ENCODE peak calls at places on chromosomes 11 and 22, in six cellular contexts. L is CD4-positive, alpha-beta memory T cell; D is lower lobe of right lung; A is SJSA1; K is GM23248; B is HL-60. C is an unnamed sample.
A peak's percentile ranks its signal among the peaks of the same experiment; 100 is the strongest.

GRCh38 chr22:36331306-36331911 is 56.4 kb downstream of the MYH9 start:
- DNase-seq in D (peak; percentile 89), A (peak; percentile 92), K (peak; percentile 94), B (peak; percentile 95), L (peak; percentile 69), C (peak; percentile 90)

GRCh38 chr11:78000193-78000592 is 5.7 kb upstream of the INTS4 start:
- DNase-seq in L (peak; percentile 43), A (peak; percentile 28), K (peak; percentile 76), D (no peak), B (peak; percentile 21), C (peak; percentile 30)

GRCh38 chr22:45878051-45878764 is 98.8 kb downstream of the WNT7B start:
- DNase-seq in D (peak; percentile 38), K (no peak), L (no peak), B (no peak), A (no peak), C (no peak)

GRCh38 chr11:120958185-120958584 is 65.7 kb upstream of the TBCEL start:
- DNase-seq in D (no peak), L (no peak), B (no peak), K (no peak), A (no peak), C (no peak)

GRCh38 chr11:1263036-1263435 is 40.2 kb downstream of the MUC5B start:
- DNase-seq in B (no peak), K (no peak), A (no peak), L (no peak), D (peak; percentile 47), C (no peak)

GRCh38 chr11:103047837-103048236 is 44.1 kb downstream of the DCUN1D5 start:
- DNase-seq in L (no peak), D (no peak), K (peak; percentile 25), B (no peak), A (no peak), C (no peak)

GRCh38 chr11:34637303-34637702 is 16.4 kb downstream of the EHF start:
- DNase-seq in A (no peak), L (no peak), D (no peak), B (no peak), K (no peak), C (no peak)

GRCh38 chr11:61855939-61856730 is 28.0 kb downstream of the FADS2 start:
- DNase-seq in D (no peak), K (no peak), B (no peak), A (no peak), L (no peak), C (no peak)

GRCh38 chr11:94706211-94706610 is 61.9 kb upstream of the AMOTL1 start:
- DNase-seq in B (no peak), K (peak; percentile 88), L (no peak), A (no peak), D (no peak), C (no peak)

GRCh38 chr22:25099202-25099601 is 100.5 kb upstream of the CRYBB3 start:
- DNase-seq in K (no peak), L (no peak), D (no peak), B (no peak), A (no peak), C (no peak)

GRCh38 chr11:88315981-88316441 is 21.5 kb downstream of the CTSC start:
- DNase-seq in L (no peak), D (no peak), B (no peak), K (no peak), A (no peak), C (no peak)

GRCh38 chr22:45994516-45995404 is 17.8 kb upstream of the WNT7B start:
- DNase-seq in B (no peak), A (peak; percentile 71), K (peak; percentile 80), D (peak; percentile 87), L (peak; percentile 65), C (no peak)

GRCh38 chr11:1390603-1391164 is 950 bp downstream of the BRSK2 start:
- DNase-seq in K (peak; percentile 55), D (no peak), A (no peak), B (no peak), L (no peak), C (no peak)

GRCh38 chr11:78784321-78785061 is 209.8 kb upstream of the NARS2 start:
- DNase-seq in L (no peak), K (peak; percentile 63), A (peak; percentile 1), D (no peak), B (no peak), C (no peak)

GRCh38 chr11:74307409-74307808 is 4.0 kb downstream of the P4HA3 start:
- DNase-seq in B (no peak), K (peak; percentile 35), A (no peak), D (no peak), L (no peak), C (no peak)

GRCh38 chr22:33038131-33038772 is 19.9 kb downstream of the SYN3 start:
- DNase-seq in B (no peak), L (no peak), D (no peak), A (no peak), K (peak; percentile 81), C (no peak)

GRCh38 chr11:95419915-95420314 is 188.9 kb upstream of the SESN3 start:
- DNase-seq in B (no peak), L (no peak), D (no peak), A (no peak), K (peak; percentile 94), C (no peak)

GRCh38 chr22:44523981-44524759 is 26.1 kb upstream of the RTL6 start:
- DNase-seq in A (peak; percentile 90), D (no peak), B (no peak), K (peak; percentile 97), L (no peak), C (no peak)

GRCh38 chr11:92765965-92766371 is 203.5 kb upstream of the MTNR1B start:
- DNase-seq in L (no peak), A (no peak), D (peak; percentile 49), K (peak; percentile 12), B (no peak), C (no peak)

GRCh38 chr11:91857194-91857593 is 367.4 kb upstream of the FAT3 start:
- DNase-seq in K (peak; percentile 9), L (no peak), B (no peak), D (no peak), A (no peak), C (no peak)

DNA sequence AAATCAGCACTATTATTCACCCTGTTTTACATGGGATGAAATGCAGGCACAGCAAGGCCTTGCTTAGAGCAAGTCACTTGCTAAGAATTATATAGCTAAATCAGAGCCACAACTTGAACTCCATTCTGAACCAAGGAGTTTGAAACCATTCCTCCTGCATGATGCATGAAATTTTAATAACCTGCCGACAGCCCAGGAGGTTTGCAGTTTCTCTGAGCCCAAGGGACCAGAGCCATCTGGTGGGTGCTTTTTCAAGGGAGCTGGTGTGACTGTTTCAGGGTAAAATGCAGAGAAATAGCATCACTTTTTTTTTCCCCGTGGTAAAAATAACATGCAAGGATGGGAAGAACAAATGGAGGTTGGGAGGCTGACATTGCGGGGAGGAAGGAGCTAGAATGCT is 22.9 kb downstream of the NAV2 start:
- DNase-seq in D (no peak), L (no peak), A (no peak), B (no peak), K (peak; percentile 82), C (no peak)
- H3K4me3 ChIP-seq in D (no peak overlapping the region), L (no peak overlapping the region), A (no peak overlapping the region), B (no peak overlapping the region), K (no peak overlapping the region), C (no peak overlapping the region)

DNA sequence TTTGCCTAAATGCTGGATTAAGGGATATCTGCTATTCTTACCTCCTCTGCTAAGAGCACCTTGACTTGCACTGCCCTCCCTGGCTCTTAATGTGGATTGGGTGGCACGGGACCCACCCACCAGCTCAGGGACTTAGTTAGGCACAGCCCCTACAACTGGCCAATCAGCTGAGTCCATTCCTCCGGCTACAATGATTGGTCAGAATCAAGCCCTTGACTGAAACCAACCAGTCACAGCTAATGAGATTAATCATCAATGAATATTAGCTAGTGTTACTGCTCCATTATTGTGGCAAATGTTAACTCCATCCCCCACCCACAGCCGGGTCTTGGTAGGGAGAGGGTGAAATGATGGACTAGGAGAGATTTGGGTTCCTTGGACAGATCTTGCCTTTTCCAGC is 328.0 kb downstream of the MN1 start:
- DNase-seq in D (no peak), A (no peak), B (no peak), L (no peak), K (no peak), C (no peak)
- H3K4me3 ChIP-seq in D (no peak overlapping the region), A (no peak overlapping the region), B (no peak overlapping the region), L (no peak overlapping the region), K (no peak overlapping the region), C (no peak overlapping the region)

GRCh38 chr11:111514216-111515031 is at the start of gene HOATZ:
- DNase-seq in L (no peak), D (peak; percentile 48), A (no peak), K (no peak), B (no peak), C (no peak)

GRCh38 chr11:111515591-111515990 is 1.0 kb downstream of the HOATZ start:
- DNase-seq in A (no peak), D (no peak), B (no peak), L (no peak), K (no peak), C (no peak)

GRCh38 chr11:111513240-111513605 is 1.0 kb upstream of the BTG4 start:
- DNase-seq in B (no peak), A (no peak), L (no peak), D (no peak), K (no peak), C (no peak)

GRCh38 chr11:111510311-111510710 is 1.9 kb downstream of the BTG4 start:
- DNase-seq in K (no peak), L (no peak), B (no peak), D (no peak), A (no peak), C (no peak)

DNA sequence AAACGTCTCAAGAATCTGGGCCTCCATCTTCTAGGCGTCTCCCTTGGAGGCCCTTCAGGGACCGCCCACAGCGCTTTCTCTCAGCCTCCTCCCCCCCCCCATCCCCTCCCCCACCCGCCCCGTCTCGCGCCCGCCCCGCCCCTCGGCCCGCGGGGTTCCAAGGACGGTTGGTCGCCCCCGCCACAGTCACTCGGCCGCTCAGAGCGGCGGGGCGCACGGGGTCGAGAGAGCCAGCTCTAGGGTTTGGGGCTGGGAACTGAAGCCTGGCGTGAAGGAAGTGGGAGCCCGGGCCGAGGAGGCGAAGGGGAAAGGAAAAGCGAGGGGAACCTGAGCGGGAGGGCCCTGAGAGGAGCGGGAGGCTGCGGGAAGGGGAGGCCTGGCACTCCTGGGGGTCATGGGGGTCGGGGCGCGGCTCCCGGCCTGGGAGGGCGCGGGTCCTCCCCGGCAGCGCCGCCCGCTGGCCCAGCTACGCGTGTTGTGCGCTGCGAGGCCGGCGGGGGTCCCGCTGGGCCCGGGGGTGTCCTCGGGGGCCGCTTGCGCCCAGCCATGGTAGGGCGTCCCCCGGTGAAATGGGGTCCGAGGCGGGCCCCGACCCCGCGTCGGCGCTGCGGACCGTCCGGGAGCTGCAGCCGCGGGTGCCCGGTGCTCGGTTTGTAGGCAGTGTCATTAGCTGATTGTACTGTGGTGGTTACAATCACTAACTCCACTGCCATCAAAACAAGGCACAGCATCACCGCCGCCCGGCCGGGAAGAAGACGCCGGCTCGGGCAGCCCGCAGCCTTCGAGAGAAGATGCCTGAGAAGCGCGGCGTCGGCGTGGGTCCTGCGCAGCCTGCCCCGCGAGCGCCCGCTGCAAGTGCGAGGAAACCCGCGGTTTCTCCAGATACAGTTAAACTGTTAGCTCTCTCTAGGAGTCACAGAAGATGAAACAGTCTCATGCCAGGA is at the start of gene BTG4:
- DNase-seq in B (no peak), L (no peak), D (peak; percentile 45), A (no peak), K (peak; percentile 78), C (no peak)
- H3K4me3 ChIP-seq in B (peak within 1 kb of the TSS; percentile 14), L (no peak within 1 kb of the TSS), D (peak within 1 kb of the TSS; percentile 52), A (no peak within 1 kb of the TSS), K (peak within 1 kb of the TSS; percentile 64), C (no peak within 1 kb of the TSS)

DNA sequence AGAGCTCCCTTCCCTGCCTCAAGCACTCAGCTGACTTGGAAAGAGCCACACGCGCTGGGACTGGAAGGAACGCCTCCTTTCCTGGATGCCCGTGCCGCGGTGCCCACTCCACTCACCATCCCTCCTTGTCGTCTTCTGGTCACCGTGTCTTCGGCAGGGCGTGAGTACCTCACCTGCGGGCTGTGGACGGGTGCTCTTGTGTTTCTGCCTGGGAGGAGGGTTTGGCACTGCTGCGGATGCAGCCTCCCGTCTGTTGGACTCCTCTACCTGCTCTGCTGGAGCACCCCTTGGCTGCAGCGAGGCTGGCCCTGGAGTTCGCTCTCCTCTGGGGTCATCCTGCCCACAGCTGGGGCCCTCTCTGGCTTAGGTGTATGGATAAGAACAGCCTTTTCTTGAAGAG is 612.7 kb downstream of the BRD1 start:
- DNase-seq in K (no peak), A (no peak), L (no peak), D (peak; percentile 31), B (no peak), C (no peak)
- H3K4me3 ChIP-seq in K (no peak overlapping the region), A (no peak overlapping the region), L (no peak overlapping the region), D (no peak overlapping the region), B (no peak overlapping the region), C (no peak overlapping the region)